ENCODE peak calls at places on chromosomes 7 and 10, in four cellular contexts. V, Y, B and H are unnamed samples. For H3K4me1, the result is how much of the 10 kb centered on the place peaks cover.

GRCh38 chr10:45675388-45675787 is 2.8 kb upstream of the ZFAND4 start:
- DNase-seq in B (no peak), Y (no peak), V (no peak), H (no peak)

GRCh38 chr7:44559485-44559884 is 14.2 kb downstream of the DDX56 start:
- DNase-seq in V (no peak), Y (no peak), B (no peak), H (no peak)

GRCh38 chr7:86966920-86967319 is 92.5 kb downstream of the ELAPOR2 start:
- DNase-seq in Y (no peak), V (no peak), B (no peak), H (no peak)

GRCh38 chr10:96334888-96335526 is 23.8 kb downstream of the OPALIN start:
- DNase-seq in V (peak), B (peak), Y (no peak), H (peak)

GRCh38 chr10:3159160-3159559 is 13.4 kb downstream of the PITRM1 start:
- DNase-seq in B (no peak), Y (no peak), V (no peak), H (no peak)

GRCh38 chr10:54368984-54369383 is 432.0 kb downstream of the PCDH15 start:
- DNase-seq in Y (no peak), B (no peak), V (no peak), H (no peak)

GRCh38 chr7:116582806-116583444 is 58.1 kb downstream of the CAV1 start:
- DNase-seq in V (peak), B (peak), Y (no peak), H (peak)

GRCh38 chr10:87632439-87632838 is 27.2 kb upstream of the PAPSS2 start:
- DNase-seq in B (no peak), V (no peak), Y (no peak), H (no peak)

GRCh38 chr7:12643001-12643400 is 44.4 kb upstream of the ARL4A start:
- DNase-seq in Y (no peak), B (no peak), V (peak), H (no peak)

GRCh38 chr7:126606331-126606730 is 646.4 kb downstream of the GRM8 start:
- DNase-seq in V (no peak), B (no peak), Y (no peak), H (no peak)

GRCh38 chr7:74657692-74658170 is at the start of gene GTF2I:
- DNase-seq in Y (peak), V (no peak), B (no peak), H (no peak)

GRCh38 chr7:22109761-22110160 is 164.1 kb upstream of the CDCA7L start:
- DNase-seq in Y (peak), V (peak), B (peak), H (peak)

GRCh38 chr10:6056411-6057135 is 5.6 kb downstream of the IL2RA start:
- DNase-seq in B (no peak), Y (no peak), V (no peak), H (no peak)

GRCh38 chr10:92691042-92691590 is 1.4 kb downstream of the HHEX start:
- DNase-seq in Y (peak), V (no peak), B (no peak), H (no peak)

GRCh38 chr7:154914580-154915380 is 88.1 kb downstream of the PAXIP1 start:
- DNase-seq in B (no peak), V (no peak), Y (no peak), H (peak)

GRCh38 chr10:106652279-106652678 is 512.2 kb downstream of the SORCS1 start:
- DNase-seq in B (no peak), V (no peak), Y (no peak), H (no peak)

GRCh38 chr7:150977382-150978135 is 562 bp downstream of the KCNH2 start:
- DNase-seq in V (no peak), Y (no peak), B (no peak), H (peak)

GRCh38 chr7:101486764-101487458 is 124.2 kb downstream of the COL26A1 start:
- DNase-seq in Y (no peak), V (no peak), B (peak), H (peak)

GRCh38 chr10:125811251-125811650 is 11.8 kb downstream of the UROS start:
- DNase-seq in Y (no peak), V (no peak), B (no peak), H (no peak)

GRCh38 chr10:75957721-75958120 is 526.3 kb downstream of the LRMDA start:
- DNase-seq in Y (no peak), B (no peak), V (peak), H (no peak)

GRCh38 chr7:25894002-25894901 is 257.7 kb upstream of the NFE2L3 start:
- DNase-seq in B (peak), Y (peak), V (no peak), H (peak)

GRCh38 chr10:132508497-132509443 is 28.8 kb upstream of the INPP5A start:
- DNase-seq in Y (no peak), B (no peak), V (no peak), H (no peak)

GRCh38 chr7:107090452-107090851 is 45.9 kb downstream of the PRKAR2B start:
- DNase-seq in B (no peak), Y (no peak), V (no peak), H (no peak)

GRCh38 chr10:124087672-124088634 is 5.4 kb downstream of the CHST15 start:
- DNase-seq in Y (peak), B (no peak), V (peak), H (no peak)

GRCh38 chr10:35236739-35237138 is 99.6 kb upstream of the CCNY start:
- DNase-seq in B (peak), Y (no peak), V (peak), H (peak)

GRCh38 chr7:101564778-101565211 is 64.3 kb downstream of the MYL10 start:
- DNase-seq in B (no peak), Y (no peak), V (no peak), H (peak)

GRCh38 chr10:93294004-93294403 is 188.1 kb downstream of the MYOF start:
- DNase-seq in V (no peak), B (no peak), Y (no peak), H (no peak)

GRCh38 chr7:27238979-27239779 is 3.4 kb upstream of the EVX1 start:
- DNase-seq in B (no peak), V (no peak), Y (no peak), H (no peak)

GRCh38 chr10:34996843-34997242 is 93.3 kb downstream of the CUL2 start:
- DNase-seq in B (peak), Y (peak), V (no peak), H (no peak)

GRCh38 chr7:18570890-18571478 is 75.4 kb downstream of the HDAC9 start:
- DNase-seq in B (peak), Y (no peak), V (peak), H (peak)

GRCh38 chr7:36509962-36510361 is 120.3 kb downstream of the ANLN start:
- DNase-seq in Y (no peak), B (no peak), V (no peak), H (no peak)

GRCh38 chr10:100519321-100520051 is at the start of gene SEC31B:
- DNase-seq in B (no peak), V (no peak), Y (no peak), H (no peak)

GRCh38 chr7:112399501-112399900 is 50.8 kb upstream of the IFRD1 start:
- DNase-seq in V (peak), Y (no peak), B (peak), H (no peak)

GRCh38 chr7:112395893-112396292 is 54.4 kb upstream of the IFRD1 start:
- DNase-seq in V (no peak), B (no peak), Y (no peak), H (no peak)

GRCh38 chr7:112398534-112398933 is 51.7 kb upstream of the IFRD1 start:
- DNase-seq in Y (no peak), V (no peak), B (no peak), H (no peak)

GRCh38 chr7:112400141-112400540 is 50.1 kb upstream of the IFRD1 start:
- DNase-seq in B (peak), Y (no peak), V (peak), H (no peak)

DNA sequence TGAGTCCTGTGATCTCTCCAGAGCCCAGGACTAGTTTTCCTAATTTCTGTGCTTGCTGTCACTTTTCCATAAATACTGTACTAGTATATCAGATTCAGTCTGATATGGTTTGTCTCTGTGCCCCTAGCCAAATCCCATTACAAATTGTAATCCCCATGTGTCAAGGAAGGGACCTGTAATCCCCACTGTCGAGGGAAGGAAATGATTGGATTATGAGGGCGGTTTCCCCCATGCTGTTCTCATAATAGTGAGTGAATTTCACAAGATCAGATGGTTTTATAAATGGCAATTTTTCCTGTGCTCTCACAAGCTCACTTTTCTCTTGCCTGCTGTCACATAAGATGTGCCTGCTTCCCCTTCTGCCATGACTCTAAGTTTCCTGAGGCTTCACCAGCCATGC is 54.8 kb upstream of the IFRD1 start:
- DNase-seq in V (no peak), B (no peak), Y (no peak), H (no peak)
- H3K4me1 ChIP-seq in V (under half), B (under half), Y (under half), H (under half)

DNA sequence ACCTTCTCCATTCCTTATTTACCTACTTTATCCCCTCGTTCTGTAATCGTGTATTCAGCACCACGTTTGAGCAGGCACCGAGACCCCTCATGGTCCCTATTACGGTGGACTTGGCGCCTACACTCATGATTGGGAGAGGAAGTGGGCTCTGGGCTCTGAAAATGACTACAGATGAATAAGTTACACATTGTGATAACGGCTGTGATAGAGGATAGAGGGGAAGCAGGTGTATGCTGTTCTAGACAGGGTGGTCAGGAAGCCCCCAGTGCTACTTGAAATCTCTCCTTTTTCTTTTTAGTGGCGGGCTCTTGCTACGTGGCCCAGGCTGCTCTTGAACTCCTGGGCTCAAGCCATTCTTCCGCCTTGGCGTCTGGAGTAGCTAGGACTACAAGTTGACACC is 59.8 kb downstream of the CAMK1D start:
- DNase-seq in Y (no peak), B (no peak), V (no peak), H (no peak)
- H3K4me3 ChIP-seq in Y (no peak), B (no peak), V (no peak), H (no peak)

DNA sequence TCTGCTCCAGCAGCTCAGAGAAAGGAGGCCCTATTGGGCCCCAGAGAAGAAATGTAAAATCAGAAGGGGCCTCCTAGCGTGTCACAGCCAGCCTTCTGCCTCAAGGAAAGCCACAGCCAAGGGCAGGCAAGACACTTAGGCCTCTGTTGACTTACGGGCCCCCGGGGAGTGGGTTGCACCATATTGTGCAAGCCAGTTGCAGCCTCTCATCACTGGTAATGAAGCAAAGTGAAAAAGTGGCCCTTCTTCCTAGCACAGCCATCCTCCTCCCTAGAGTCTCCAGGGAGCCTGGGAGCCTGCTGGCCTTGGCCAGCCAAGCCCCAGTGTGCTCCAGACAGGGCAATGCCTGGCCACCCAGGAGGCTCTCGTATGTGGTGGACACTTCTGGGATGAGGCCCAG is 56.2 kb upstream of the GDF10 start:
- DNase-seq in Y (no peak), B (no peak), V (no peak), H (no peak)
- H3K4me1 ChIP-seq in Y (under half), B (under half), V (under half), H (under half)

DNA sequence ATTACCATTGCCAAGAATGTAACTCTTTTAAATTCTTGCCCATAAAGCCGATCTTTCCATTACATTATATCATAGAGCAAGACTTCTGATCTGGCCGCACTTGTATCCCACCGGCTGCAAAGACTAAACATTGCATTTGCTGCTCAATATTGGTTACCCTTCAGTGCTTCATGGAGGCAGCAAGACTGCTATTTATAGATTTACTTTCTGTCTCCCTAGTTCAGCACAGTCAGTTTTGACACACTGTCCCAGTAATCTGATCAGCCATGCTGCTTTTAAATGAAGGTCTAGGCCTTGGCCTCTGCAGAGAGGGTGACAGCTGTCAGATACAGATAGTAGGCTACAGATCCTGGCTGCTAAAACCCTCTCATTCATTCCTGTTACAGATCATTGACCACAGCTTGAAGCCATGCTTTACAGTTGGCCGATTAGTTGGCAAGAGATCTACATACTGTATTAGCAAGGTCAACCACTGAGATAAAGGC is 562.6 kb upstream of the GALNT17 start:
- DNase-seq in B (no peak), V (peak), Y (no peak), H (peak)
- H3K4me3 ChIP-seq in B (no peak), V (no peak), Y (no peak), H (no peak)

DNA sequence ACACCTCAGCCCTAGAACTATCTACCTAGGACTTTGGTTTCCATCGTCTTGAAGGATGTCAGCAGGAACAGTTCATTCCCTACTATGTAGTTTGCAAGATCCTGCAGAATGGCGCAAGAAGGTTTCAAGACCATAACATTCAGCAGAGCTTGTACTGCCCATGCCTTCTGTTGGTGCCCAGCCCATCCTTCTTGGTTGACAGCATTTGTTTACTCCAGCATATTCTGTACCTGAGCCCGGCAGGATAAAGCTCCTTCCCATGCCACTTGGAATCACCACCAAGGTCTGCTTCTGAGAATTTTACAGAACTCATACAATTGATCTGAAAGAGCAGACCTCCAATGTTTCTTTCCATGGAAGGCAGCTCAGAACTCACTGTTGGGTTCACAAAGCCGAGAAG is 150.8 kb downstream of the ARID5B start:
- DNase-seq in B (no peak), Y (no peak), V (no peak), H (no peak)
- H3K4me1 ChIP-seq in B (under half), Y (under half), V (under half), H (under half)

GRCh38 chr7:6516387-6516983 is 34.8 kb downstream of the GRID2IP start:
- DNase-seq in V (peak), Y (peak), B (peak), H (peak)
- H3K4me3 ChIP-seq in V (peak), Y (no peak), B (no peak), H (peak)